ENCODE peak calls at places on chromosome 1, in eight cellular contexts. One of them, this sample, is unnamed.

GRCh38 chr1:218498061-218498938 is 153.2 kb downstream of the TGFB2 start:
- DNase-seq in stimulated activated CD8-positive, alpha-beta memory T cell treated with anti-CD3 and anti-CD28 coated beads, Interleukin-7, amount 100 ng/mL, for 48 hours: no peak
- DNase-seq in progenitor cell of endocrine pancreas: no peak
- DNase-seq in CD8-positive, alpha-beta memory T cell: no peak
- DNase-seq in AG04450: no peak
- DNase-seq in RWPE1: no peak
- DNase-seq in effector CD4-positive, alpha-beta T cell: no peak
- DNase-seq in SK-N-SH: no peak
- DNase-seq in this sample: no peak

GRCh38 chr1:213414901-213415300 is 363.9 kb downstream of the RPS6KC1 start:
- DNase-seq in effector CD4-positive, alpha-beta T cell: no peak
- DNase-seq in progenitor cell of endocrine pancreas: no peak
- DNase-seq in CD8-positive, alpha-beta memory T cell: no peak
- DNase-seq in RWPE1: no peak
- DNase-seq in stimulated activated CD8-positive, alpha-beta memory T cell treated with anti-CD3 and anti-CD28 coated beads, Interleukin-7, amount 100 ng/mL, for 48 hours: no peak
- DNase-seq in AG04450: no peak
- DNase-seq in SK-N-SH: no peak
- DNase-seq in this sample: no peak

GRCh38 chr1:211101481-211101880 is 32.5 kb downstream of the KCNH1 start:
- DNase-seq in effector CD4-positive, alpha-beta T cell: no peak
- DNase-seq in stimulated activated CD8-positive, alpha-beta memory T cell treated with anti-CD3 and anti-CD28 coated beads, Interleukin-7, amount 100 ng/mL, for 48 hours: no peak
- DNase-seq in CD8-positive, alpha-beta memory T cell: no peak
- DNase-seq in AG04450: no peak
- DNase-seq in SK-N-SH: no peak
- DNase-seq in progenitor cell of endocrine pancreas: no peak
- DNase-seq in RWPE1: no peak
- DNase-seq in this sample: no peak

GRCh38 chr1:9317591-9318331 is 25.1 kb downstream of the SPSB1 start:
- DNase-seq in AG04450: no peak
- DNase-seq in stimulated activated CD8-positive, alpha-beta memory T cell treated with anti-CD3 and anti-CD28 coated beads, Interleukin-7, amount 100 ng/mL, for 48 hours: no peak
- DNase-seq in progenitor cell of endocrine pancreas: no peak
- DNase-seq in CD8-positive, alpha-beta memory T cell: no peak
- DNase-seq in SK-N-SH: no peak
- DNase-seq in effector CD4-positive, alpha-beta T cell: no peak
- DNase-seq in RWPE1: peak
- DNase-seq in this sample: no peak

GRCh38 chr1:91672601-91673161 is 172.0 kb downstream of the CDC7 start:
- DNase-seq in effector CD4-positive, alpha-beta T cell: no peak
- DNase-seq in RWPE1: no peak
- DNase-seq in SK-N-SH: no peak
- DNase-seq in CD8-positive, alpha-beta memory T cell: no peak
- DNase-seq in progenitor cell of endocrine pancreas: no peak
- DNase-seq in stimulated activated CD8-positive, alpha-beta memory T cell treated with anti-CD3 and anti-CD28 coated beads, Interleukin-7, amount 100 ng/mL, for 48 hours: no peak
- DNase-seq in AG04450: no peak
- DNase-seq in this sample: no peak

GRCh38 chr1:156959414-156959813 is 39.0 kb downstream of the LRRC71 start:
- DNase-seq in CD8-positive, alpha-beta memory T cell: no peak
- DNase-seq in RWPE1: no peak
- DNase-seq in progenitor cell of endocrine pancreas: no peak
- DNase-seq in AG04450: peak
- DNase-seq in SK-N-SH: no peak
- DNase-seq in effector CD4-positive, alpha-beta T cell: no peak
- DNase-seq in stimulated activated CD8-positive, alpha-beta memory T cell treated with anti-CD3 and anti-CD28 coated beads, Interleukin-7, amount 100 ng/mL, for 48 hours: no peak
- DNase-seq in this sample: peak

GRCh38 chr1:212518188-212518951 is 85.7 kb downstream of the NENF start:
- DNase-seq in effector CD4-positive, alpha-beta T cell: no peak
- DNase-seq in progenitor cell of endocrine pancreas: no peak
- DNase-seq in SK-N-SH: peak
- DNase-seq in CD8-positive, alpha-beta memory T cell: no peak
- DNase-seq in stimulated activated CD8-positive, alpha-beta memory T cell treated with anti-CD3 and anti-CD28 coated beads, Interleukin-7, amount 100 ng/mL, for 48 hours: no peak
- DNase-seq in RWPE1: no peak
- DNase-seq in AG04450: no peak
- DNase-seq in this sample: peak

GRCh38 chr1:175443332-175443731 is 250.8 kb upstream of the KIAA0040 start:
- DNase-seq in AG04450: no peak
- DNase-seq in progenitor cell of endocrine pancreas: no peak
- DNase-seq in effector CD4-positive, alpha-beta T cell: no peak
- DNase-seq in stimulated activated CD8-positive, alpha-beta memory T cell treated with anti-CD3 and anti-CD28 coated beads, Interleukin-7, amount 100 ng/mL, for 48 hours: no peak
- DNase-seq in RWPE1: no peak
- DNase-seq in SK-N-SH: no peak
- DNase-seq in CD8-positive, alpha-beta memory T cell: no peak
- DNase-seq in this sample: no peak

GRCh38 chr1:34050711-34051485 is 114.1 kb downstream of the CSMD2 start:
- DNase-seq in progenitor cell of endocrine pancreas: no peak
- DNase-seq in effector CD4-positive, alpha-beta T cell: no peak
- DNase-seq in SK-N-SH: no peak
- DNase-seq in RWPE1: no peak
- DNase-seq in CD8-positive, alpha-beta memory T cell: no peak
- DNase-seq in stimulated activated CD8-positive, alpha-beta memory T cell treated with anti-CD3 and anti-CD28 coated beads, Interleukin-7, amount 100 ng/mL, for 48 hours: no peak
- DNase-seq in AG04450: no peak
- DNase-seq in this sample: no peak

GRCh38 chr1:227388771-227389170 is 70.5 kb upstream of the CDC42BPA start:
- DNase-seq in effector CD4-positive, alpha-beta T cell: no peak
- DNase-seq in AG04450: no peak
- DNase-seq in SK-N-SH: no peak
- DNase-seq in RWPE1: peak
- DNase-seq in progenitor cell of endocrine pancreas: no peak
- DNase-seq in stimulated activated CD8-positive, alpha-beta memory T cell treated with anti-CD3 and anti-CD28 coated beads, Interleukin-7, amount 100 ng/mL, for 48 hours: no peak
- DNase-seq in CD8-positive, alpha-beta memory T cell: no peak
- DNase-seq in this sample: no peak

GRCh38 chr1:43225168-43225567 is 44.6 kb upstream of the TMEM125 start:
- DNase-seq in progenitor cell of endocrine pancreas: no peak
- DNase-seq in SK-N-SH: no peak
- DNase-seq in effector CD4-positive, alpha-beta T cell: no peak
- DNase-seq in CD8-positive, alpha-beta memory T cell: no peak
- DNase-seq in AG04450: no peak
- DNase-seq in stimulated activated CD8-positive, alpha-beta memory T cell treated with anti-CD3 and anti-CD28 coated beads, Interleukin-7, amount 100 ng/mL, for 48 hours: no peak
- DNase-seq in RWPE1: peak
- DNase-seq in this sample: peak

GRCh38 chr1:42240964-42241755 is 76.6 kb upstream of the GUCA2A start:
- DNase-seq in RWPE1: no peak
- DNase-seq in effector CD4-positive, alpha-beta T cell: no peak
- DNase-seq in stimulated activated CD8-positive, alpha-beta memory T cell treated with anti-CD3 and anti-CD28 coated beads, Interleukin-7, amount 100 ng/mL, for 48 hours: no peak
- DNase-seq in AG04450: no peak
- DNase-seq in CD8-positive, alpha-beta memory T cell: no peak
- DNase-seq in SK-N-SH: no peak
- DNase-seq in progenitor cell of endocrine pancreas: no peak
- DNase-seq in this sample: peak

GRCh38 chr1:40634901-40635655 is 30.4 kb downstream of the RIMS3 start:
- DNase-seq in effector CD4-positive, alpha-beta T cell: no peak
- DNase-seq in progenitor cell of endocrine pancreas: no peak
- DNase-seq in AG04450: no peak
- DNase-seq in SK-N-SH: no peak
- DNase-seq in RWPE1: no peak
- DNase-seq in stimulated activated CD8-positive, alpha-beta memory T cell treated with anti-CD3 and anti-CD28 coated beads, Interleukin-7, amount 100 ng/mL, for 48 hours: no peak
- DNase-seq in CD8-positive, alpha-beta memory T cell: no peak
- DNase-seq in this sample: no peak

GRCh38 chr1:161439280-161440232 is 65.7 kb upstream of the FCGR2A start:
- DNase-seq in RWPE1: no peak
- DNase-seq in SK-N-SH: peak
- DNase-seq in effector CD4-positive, alpha-beta T cell: no peak
- DNase-seq in AG04450: no peak
- DNase-seq in CD8-positive, alpha-beta memory T cell: no peak
- DNase-seq in stimulated activated CD8-positive, alpha-beta memory T cell treated with anti-CD3 and anti-CD28 coated beads, Interleukin-7, amount 100 ng/mL, for 48 hours: peak
- DNase-seq in progenitor cell of endocrine pancreas: no peak
- DNase-seq in this sample: no peak

GRCh38 chr1:110634455-110635281 is 28.5 kb upstream of the KCNA2 start:
- DNase-seq in RWPE1: peak
- DNase-seq in progenitor cell of endocrine pancreas: no peak
- DNase-seq in SK-N-SH: no peak
- DNase-seq in CD8-positive, alpha-beta memory T cell: peak
- DNase-seq in AG04450: peak
- DNase-seq in effector CD4-positive, alpha-beta T cell: peak
- DNase-seq in stimulated activated CD8-positive, alpha-beta memory T cell treated with anti-CD3 and anti-CD28 coated beads, Interleukin-7, amount 100 ng/mL, for 48 hours: peak
- DNase-seq in this sample: peak

GRCh38 chr1:173914366-173914871 is 2.7 kb downstream of the SERPINC1 start:
- DNase-seq in effector CD4-positive, alpha-beta T cell: no peak
- DNase-seq in SK-N-SH: peak
- DNase-seq in RWPE1: peak
- DNase-seq in AG04450: no peak
- DNase-seq in CD8-positive, alpha-beta memory T cell: no peak
- DNase-seq in progenitor cell of endocrine pancreas: no peak
- DNase-seq in stimulated activated CD8-positive, alpha-beta memory T cell treated with anti-CD3 and anti-CD28 coated beads, Interleukin-7, amount 100 ng/mL, for 48 hours: no peak
- DNase-seq in this sample: peak

GRCh38 chr1:32769524-32770220 is 47.5 kb downstream of the YARS1 start:
- DNase-seq in AG04450: no peak
- DNase-seq in CD8-positive, alpha-beta memory T cell: no peak
- DNase-seq in progenitor cell of endocrine pancreas: no peak
- DNase-seq in stimulated activated CD8-positive, alpha-beta memory T cell treated with anti-CD3 and anti-CD28 coated beads, Interleukin-7, amount 100 ng/mL, for 48 hours: no peak
- DNase-seq in RWPE1: peak
- DNase-seq in effector CD4-positive, alpha-beta T cell: no peak
- DNase-seq in SK-N-SH: no peak
- DNase-seq in this sample: no peak

GRCh38 chr1:61318319-61319125 is 236.2 kb downstream of the NFIA start:
- DNase-seq in AG04450: peak
- DNase-seq in effector CD4-positive, alpha-beta T cell: no peak
- DNase-seq in CD8-positive, alpha-beta memory T cell: no peak
- DNase-seq in progenitor cell of endocrine pancreas: no peak
- DNase-seq in RWPE1: no peak
- DNase-seq in SK-N-SH: no peak
- DNase-seq in stimulated activated CD8-positive, alpha-beta memory T cell treated with anti-CD3 and anti-CD28 coated beads, Interleukin-7, amount 100 ng/mL, for 48 hours: no peak
- DNase-seq in this sample: peak

GRCh38 chr1:165411396-165411795 is 33.5 kb downstream of the RXRG start:
- DNase-seq in RWPE1: no peak
- DNase-seq in effector CD4-positive, alpha-beta T cell: no peak
- DNase-seq in progenitor cell of endocrine pancreas: no peak
- DNase-seq in SK-N-SH: no peak
- DNase-seq in stimulated activated CD8-positive, alpha-beta memory T cell treated with anti-CD3 and anti-CD28 coated beads, Interleukin-7, amount 100 ng/mL, for 48 hours: no peak
- DNase-seq in AG04450: no peak
- DNase-seq in CD8-positive, alpha-beta memory T cell: no peak
- DNase-seq in this sample: no peak

GRCh38 chr1:31306278-31306677 is 9.4 kb downstream of the ZCCHC17 start:
- DNase-seq in RWPE1: peak
- DNase-seq in progenitor cell of endocrine pancreas: no peak
- DNase-seq in stimulated activated CD8-positive, alpha-beta memory T cell treated with anti-CD3 and anti-CD28 coated beads, Interleukin-7, amount 100 ng/mL, for 48 hours: no peak
- DNase-seq in AG04450: peak
- DNase-seq in effector CD4-positive, alpha-beta T cell: no peak
- DNase-seq in SK-N-SH: no peak
- DNase-seq in CD8-positive, alpha-beta memory T cell: no peak
- DNase-seq in this sample: peak

This sample was measured in cardiac muscle cell.